ENCODE peak calls at places on chromosomes 16 and 17, in six cellular contexts. K is naive thymus-derived CD4-positive, alpha-beta T cell; V is mucosa of descending colon; H is T-cell; W is lower leg skin; Q is T-helper 2 cell. B is an unnamed sample.

GRCh38 chr17:20304961-20305360 is 162.4 kb downstream of the LGALS9B start:
- DNase-seq in W (no peak), Q (no peak), V (no peak), H (no peak), K (no peak), B (no peak)

GRCh38 chr17:77696720-77697460 is 261.6 kb upstream of the TNRC6C start:
- DNase-seq in Q (no peak), H (no peak), K (no peak), W (peak), V (no peak), B (no peak)

GRCh38 chr16:75087040-75087979 is 29.3 kb downstream of the LDHD start:
- DNase-seq in Q (no peak), W (no peak), V (peak), H (no peak), K (no peak), B (peak)

GRCh38 chr17:41026668-41027471 is at the start of gene KRTAP1-5:
- DNase-seq in V (no peak), Q (no peak), H (no peak), W (no peak), K (no peak), B (no peak)

GRCh38 chr17:73304971-73305786 is 6.6 kb downstream of the CDC42EP4 start:
- DNase-seq in Q (no peak), K (no peak), H (no peak), W (peak), V (peak), B (peak)

GRCh38 chr17:50618941-50619340 is 15.7 kb upstream of the ABCC3 start:
- DNase-seq in V (no peak), K (no peak), W (no peak), Q (no peak), H (no peak), B (no peak)

GRCh38 chr17:69084911-69085310 is 24.2 kb upstream of the ABCA9 start:
- DNase-seq in Q (no peak), H (no peak), V (no peak), W (no peak), K (no peak), B (no peak)

GRCh38 chr16:80599466-80599865 is 58.7 kb downstream of the DYNLRB2 start:
- DNase-seq in K (no peak), H (no peak), V (no peak), Q (no peak), W (peak), B (peak)

GRCh38 chr17:55634702-55635101 is 88.0 kb downstream of the TMEM100 start:
- DNase-seq in K (no peak), Q (no peak), H (no peak), V (no peak), W (no peak), B (no peak)

GRCh38 chr17:66584927-66585326 is 250.0 kb upstream of the CACNG5 start:
- DNase-seq in H (no peak), Q (no peak), K (no peak), V (no peak), W (no peak), B (no peak)

GRCh38 chr17:55430531-55431228 is 9.0 kb upstream of the MMD start:
- DNase-seq in Q (no peak), H (no peak), K (no peak), V (no peak), W (no peak), B (no peak)

GRCh38 chr17:37770631-37771518 is 26.0 kb upstream of the HNF1B start:
- DNase-seq in K (peak), Q (peak), V (peak), W (no peak), H (peak), B (peak)

GRCh38 chr16:48365030-48365600 is 20.1 kb downstream of the SIAH1 start:
- DNase-seq in W (no peak), H (no peak), V (no peak), K (no peak), Q (no peak), B (no peak)

GRCh38 chr16:46731691-46732555 is 16.2 kb downstream of the MYLK3 start:
- DNase-seq in W (peak), K (no peak), H (no peak), Q (no peak), V (no peak), B (no peak)

GRCh38 chr17:3695723-3696411 is at the start of gene P2RX5:
- DNase-seq in K (peak), H (peak), V (peak), Q (peak), W (peak), B (peak)

GRCh38 chr17:36939059-36939943 is 2.0 kb downstream of the LHX1 start:
- DNase-seq in H (no peak), Q (no peak), V (no peak), W (peak), K (no peak), B (no peak)

GRCh38 chr17:46039592-46040186 is 40.6 kb downstream of the STH start:
- DNase-seq in K (no peak), H (no peak), Q (no peak), W (no peak), V (no peak), B (no peak)

GRCh38 chr17:67837965-67838364 is 12.7 kb downstream of the BPTF start:
- DNase-seq in H (no peak), K (no peak), W (no peak), Q (no peak), V (no peak), B (no peak)

GRCh38 chr17:79758260-79758659 is 19.7 kb upstream of the CBX2 start:
- DNase-seq in K (no peak), W (no peak), Q (no peak), V (no peak), H (no peak), B (no peak)

GRCh38 chr17:60573139-60573975 is 26.6 kb upstream of the PPM1D start:
- DNase-seq in V (no peak), W (peak), Q (no peak), H (no peak), K (no peak), B (no peak)

GRCh38 chr17:47363171-47363570 is 39.4 kb downstream of the EFCAB13 start:
- DNase-seq in K (no peak), H (no peak), V (no peak), Q (no peak), W (no peak), B (no peak)

GRCh38 chr17:63760771-63761539 is 12.4 kb downstream of the CCDC47 start:
- DNase-seq in K (no peak), Q (no peak), H (no peak), W (no peak), V (no peak), B (no peak)

B was measured in dermis microvascular lymphatic vessel endothelial cell.